ENCODE peak calls at places on chromosomes 2 and 18, in seven cellular contexts. W is psoas muscle; D is stimulated activated CD4-positive, alpha-beta T cell treated with anti-CD3 and anti-CD28 coated beads, Interleukin-4, amount 100 ng/mL, for 1 hour; O is HCEC 1CT; E is LoVo; I is SW 1271; N is activated CD4-positive, alpha-beta T cell treated with anti-CD3 and anti-CD28 coated beads for 1 hour. M is an unnamed sample.

GRCh38 chr18:26488417-26489009 is 59.8 kb downstream of the KCTD1 start:
- DNase-seq in E (no peak), W (no peak), O (no peak), N (no peak), I (no peak), D (no peak), M (no peak)

GRCh38 chr18:24368749-24369148 is 28.9 kb downstream of the OSBPL1A start:
- DNase-seq in I (no peak), N (no peak), W (no peak), O (no peak), E (no peak), D (peak), M (peak)

GRCh38 chr2:234705108-234705507 is 208.2 kb upstream of the ARL4C start:
- DNase-seq in W (no peak), I (no peak), O (peak), N (no peak), D (no peak), E (no peak), M (peak)

GRCh38 chr2:1104364-1104763 is 153.7 kb downstream of the SNTG2 start:
- DNase-seq in O (no peak), I (no peak), N (no peak), W (no peak), D (no peak), E (no peak), M (no peak)

GRCh38 chr2:1502891-1503304 is 89.6 kb downstream of the TPO start:
- DNase-seq in W (no peak), I (no peak), O (no peak), N (no peak), E (no peak), D (no peak), M (no peak)

GRCh38 chr2:208781166-208781565 is 374.6 kb downstream of the PTH2R start:
- DNase-seq in N (no peak), E (no peak), I (no peak), W (no peak), O (no peak), D (no peak), M (no peak)

GRCh38 chr2:18402-19271 is 27.7 kb downstream of the FAM110C start:
- DNase-seq in W (no peak), I (no peak), D (no peak), E (no peak), O (no peak), N (no peak), M (no peak)

GRCh38 chr2:71880846-71881610 is 266.6 kb downstream of the CYP26B1 start:
- DNase-seq in I (peak), W (peak), D (no peak), N (no peak), E (peak), O (peak), M (peak)

GRCh38 chr2:233033672-233034071 is 1.2 kb downstream of the NEU2 start:
- DNase-seq in N (no peak), E (peak), W (no peak), D (no peak), O (peak), I (no peak), M (peak)

GRCh38 chr2:38214209-38214717 is 138.3 kb upstream of the CYP1B1 start:
- DNase-seq in E (no peak), N (no peak), W (no peak), I (no peak), O (no peak), D (no peak), M (no peak)

GRCh38 chr2:55771612-55772011 is 78.0 kb upstream of the PNPT1 start:
- DNase-seq in O (peak), E (peak), D (no peak), W (no peak), I (peak), N (no peak), M (peak)

GRCh38 chr2:85066006-85066405 is 67.2 kb upstream of the TCF7L1 start:
- DNase-seq in O (no peak), D (no peak), N (no peak), W (no peak), E (no peak), I (no peak), M (no peak)

GRCh38 chr18:54899500-54899899 is 59.8 kb downstream of the CCDC68 start:
- DNase-seq in N (no peak), D (no peak), I (no peak), W (no peak), E (no peak), O (no peak), M (no peak)

GRCh38 chr18:6059551-6059950 is 164.2 kb upstream of the TMEM200C start:
- DNase-seq in I (no peak), W (no peak), E (no peak), D (no peak), O (no peak), N (no peak), M (no peak)

GRCh38 chr2:368386-368785 is 80.5 kb upstream of the ALKAL2 start:
- DNase-seq in W (no peak), D (no peak), E (no peak), I (no peak), O (no peak), N (no peak), M (no peak)

GRCh38 chr2:48912110-48912509 is 156.6 kb upstream of the LHCGR start:
- DNase-seq in O (peak), D (no peak), I (no peak), W (no peak), N (no peak), E (no peak), M (no peak)

GRCh38 chr2:232376260-232376659 is 2.3 kb upstream of the ALPP start:
- DNase-seq in O (no peak), N (no peak), W (no peak), D (no peak), E (no peak), I (no peak), M (no peak)

GRCh38 chr2:219174801-219175200 is 1.9 kb downstream of the CNPPD1 start:
- DNase-seq in O (no peak), W (no peak), E (no peak), D (no peak), N (no peak), I (no peak), M (no peak)

GRCh38 chr2:240210198-240210965 is 69.9 kb upstream of the OTOS start:
- DNase-seq in N (no peak), D (no peak), W (no peak), I (no peak), E (no peak), O (no peak), M (no peak)

GRCh38 chr2:234881413-234882241 is 70.2 kb upstream of the SH3BP4 start:
- DNase-seq in O (peak), D (peak), I (peak), N (no peak), W (peak), E (peak), M (peak)

GRCh38 chr2:58512878-58513277 is 271.8 kb upstream of the FANCL start:
- DNase-seq in W (no peak), N (no peak), O (no peak), D (no peak), I (no peak), E (no peak), M (no peak)

M was measured in IMR-90.